ENCODE peak calls at places on chromosomes 6 and 20, in five cellular contexts. N is retina; R is glutamatergic neuron; K is activated CD4-positive, alpha-beta T cell treated with anti-CD3 and anti-CD28 coated beads, Interleukin-2, amount 50 U/mL, for 24 hours; H is ELR. X is an unnamed sample.

GRCh38 chr6:25138024-25138696 is 141.0 kb upstream of the CARMIL1 start:
- DNase-seq in N (no peak), R (no peak), K (peak; percentile 60), H (peak; percentile 80), X (no peak)

GRCh38 chr20:36645998-36646397 is at the start of gene SLA2:
- DNase-seq in N (no peak), R (no peak), K (peak; percentile 54), H (no peak), X (no peak)

GRCh38 chr6:5204340-5204739 is 56.4 kb downstream of the LYRM4 start:
- DNase-seq in N (no peak), R (no peak), K (no peak), H (no peak), X (no peak)

GRCh38 chr6:158663465-158664167 is 13.8 kb downstream of the SYTL3 start:
- DNase-seq in N (peak; percentile 44), R (no peak), K (no peak), H (no peak), X (no peak)

GRCh38 chr6:136587527-136587926 is 37.3 kb upstream of the MAP7 start:
- DNase-seq in N (no peak), R (no peak), K (no peak), H (peak; percentile 53), X (no peak)

GRCh38 chr6:112296122-112296521 is 41.8 kb upstream of the LAMA4 start:
- DNase-seq in N (no peak), R (no peak), K (no peak), H (peak; percentile 75), X (peak; percentile 6)

GRCh38 chr6:134954272-134954990 is 4.5 kb upstream of the ALDH8A1 start:
- DNase-seq in N (no peak), R (no peak), K (no peak), H (no peak), X (no peak)

GRCh38 chr6:109183109-109183508 is 87.8 kb downstream of the CEP57L1 start:
- DNase-seq in N (no peak), R (no peak), K (no peak), H (peak; percentile 26), X (no peak)

GRCh38 chr20:32806356-32806755 is 13.4 kb upstream of the MAPRE1 start:
- DNase-seq in N (no peak), R (peak; percentile 73), K (no peak), H (no peak), X (no peak)

GRCh38 chr6:108737594-108738546 is 110.4 kb upstream of the ARMC2 start:
- DNase-seq in N (no peak), R (no peak), K (no peak), H (peak; percentile 100), X (no peak)

GRCh38 chr20:33561981-33562601 is 72.2 kb downstream of the CBFA2T2 start:
- DNase-seq in N (peak; percentile 52), R (peak; percentile 80), K (no peak), H (peak; percentile 84), X (no peak)

GRCh38 chr20:64101731-64102621 is 5.4 kb downstream of the NPBWR2 start:
- DNase-seq in N (peak; percentile 64), R (peak; percentile 79), K (peak; percentile 45), H (peak; percentile 38), X (peak; percentile 85)

GRCh38 chr6:8245736-8246135 is 143.4 kb upstream of the EEF1E1 start:
- DNase-seq in N (no peak), R (no peak), K (no peak), H (no peak), X (no peak)

GRCh38 chr20:21240394-21240793 is 62.7 kb upstream of the XRN2 start:
- DNase-seq in N (no peak), R (no peak), K (no peak), H (no peak), X (no peak)

GRCh38 chr20:33093582-33093981 is 14.1 kb downstream of the BPIFB4 start:
- DNase-seq in N (no peak), R (no peak), K (no peak), H (no peak), X (no peak)

GRCh38 chr20:50320910-50321796 is 130.5 kb downstream of the CEBPB start:
- DNase-seq in N (peak; percentile 33), R (peak; percentile 76), K (no peak), H (peak; percentile 98), X (peak; percentile 82)

GRCh38 chr20:38131588-38132121 is 33.4 kb downstream of the TGM2 start:
- DNase-seq in N (no peak), R (no peak), K (no peak), H (peak; percentile 80), X (no peak)

GRCh38 chr6:161674930-161675523 is 401.2 kb upstream of the AGPAT4 start:
- DNase-seq in N (no peak), R (no peak), K (no peak), H (no peak), X (no peak)

GRCh38 chr6:84466521-84466920 is 239.1 kb upstream of the CEP162 start:
- DNase-seq in N (no peak), R (no peak), K (no peak), H (peak; percentile 73), X (no peak)

GRCh38 chr6:71544028-71544427 is 255.4 kb downstream of the OGFRL1 start:
- DNase-seq in N (no peak), R (no peak), K (no peak), H (peak; percentile 32), X (no peak)

GRCh38 chr6:37835923-37836322 is 16.4 kb downstream of the ZFAND3 start:
- DNase-seq in N (no peak), R (no peak), K (no peak), H (no peak), X (no peak)

GRCh38 chr6:118896339-118897136 is 2.6 kb downstream of the ASF1A start:
- DNase-seq in N (peak; percentile 33), R (no peak), K (no peak), H (peak; percentile 85), X (no peak)

X was measured in nephron progenitor cell.